ENCODE peak calls at places on chromosomes 13 and 19, in five cellular contexts. One of them, this sample, is unnamed.

GRCh38 chr13:86960876-86961275 is 710.3 kb upstream of the SLITRK5 start:
- DNase-seq in endothelial cell of umbilical vein: no peak
- DNase-seq in GM12878: no peak
- DNase-seq in HepG2: no peak
- DNase-seq in K562: no peak
- DNase-seq in this sample: no peak

GRCh38 chr19:27672309-27673047 is 1540.5 kb downstream of the UQCRFS1 start:
- DNase-seq in K562: no peak
- DNase-seq in GM12878: no peak
- DNase-seq in endothelial cell of umbilical vein: no peak
- DNase-seq in HepG2: no peak
- DNase-seq in this sample: no peak

GRCh38 chr19:3543150-3544053 is 4.4 kb downstream of the TEKTIP1 start:
- DNase-seq in HepG2: no peak
- DNase-seq in GM12878: no peak
- DNase-seq in K562: no peak
- DNase-seq in endothelial cell of umbilical vein: no peak
- DNase-seq in this sample: no peak

GRCh38 chr19:3270908-3271307 is 46.4 kb downstream of the CELF5 start:
- DNase-seq in GM12878: no peak
- DNase-seq in K562: peak
- DNase-seq in endothelial cell of umbilical vein: no peak
- DNase-seq in HepG2: peak
- DNase-seq in this sample: no peak

GRCh38 chr13:113939905-113940339 is 34.0 kb downstream of the C13orf46 start:
- DNase-seq in GM12878: no peak
- DNase-seq in HepG2: peak
- DNase-seq in K562: no peak
- DNase-seq in endothelial cell of umbilical vein: no peak
- DNase-seq in this sample: no peak

GRCh38 chr19:33460221-33460908 is 61.2 kb downstream of the PEPD start:
- DNase-seq in K562: no peak
- DNase-seq in endothelial cell of umbilical vein: no peak
- DNase-seq in HepG2: no peak
- DNase-seq in GM12878: no peak
- DNase-seq in this sample: no peak

GRCh38 chr19:33441277-33441699 is 67.8 kb downstream of the CEBPG start:
- DNase-seq in HepG2: no peak
- DNase-seq in endothelial cell of umbilical vein: no peak
- DNase-seq in K562: no peak
- DNase-seq in GM12878: no peak
- DNase-seq in this sample: no peak

GRCh38 chr19:3059653-3060052 is 2.6 kb downstream of the TLE5 start:
- DNase-seq in GM12878: no peak
- DNase-seq in endothelial cell of umbilical vein: no peak
- DNase-seq in HepG2: no peak
- DNase-seq in K562: no peak
- DNase-seq in this sample: no peak

GRCh38 chr19:53581871-53582279 is 43.9 kb downstream of the ZNF331 start:
- DNase-seq in GM12878: no peak
- DNase-seq in K562: no peak
- DNase-seq in endothelial cell of umbilical vein: no peak
- DNase-seq in HepG2: no peak
- DNase-seq in this sample: no peak

GRCh38 chr19:35673121-35673804 is 6.9 kb downstream of the UPK1A start:
- DNase-seq in endothelial cell of umbilical vein: peak
- DNase-seq in HepG2: peak
- DNase-seq in K562: peak
- DNase-seq in GM12878: no peak
- DNase-seq in this sample: no peak

GRCh38 chr13:109781384-109782065 is 4.9 kb downstream of the IRS2 start:
- DNase-seq in K562: no peak
- DNase-seq in endothelial cell of umbilical vein: no peak
- DNase-seq in HepG2: no peak
- DNase-seq in GM12878: no peak
- DNase-seq in this sample: no peak

GRCh38 chr19:17244618-17245534 is 843 bp downstream of the NR2F6 start:
- DNase-seq in GM12878: no peak
- DNase-seq in endothelial cell of umbilical vein: no peak
- DNase-seq in HepG2: no peak
- DNase-seq in K562: no peak
- DNase-seq in this sample: no peak

GRCh38 chr19:17243340-17243853 is 2.3 kb downstream of the NR2F6 start:
- DNase-seq in GM12878: no peak
- DNase-seq in K562: no peak
- DNase-seq in endothelial cell of umbilical vein: no peak
- DNase-seq in HepG2: peak
- DNase-seq in this sample: no peak

GRCh38 chr19:17243854-17244617 is 1.7 kb downstream of the NR2F6 start:
- DNase-seq in endothelial cell of umbilical vein: no peak
- DNase-seq in HepG2: peak
- DNase-seq in K562: peak
- DNase-seq in GM12878: no peak
- DNase-seq in this sample: no peak

GRCh38 chr19:17240855-17241399 is 4.8 kb downstream of the NR2F6 start:
- DNase-seq in K562: no peak
- DNase-seq in HepG2: no peak
- DNase-seq in GM12878: no peak
- DNase-seq in endothelial cell of umbilical vein: no peak
- DNase-seq in this sample: no peak

GRCh38 chr19:17242431-17243208 is 3.1 kb downstream of the NR2F6 start:
- DNase-seq in HepG2: no peak
- DNase-seq in K562: no peak
- DNase-seq in endothelial cell of umbilical vein: no peak
- DNase-seq in GM12878: no peak
- DNase-seq in this sample: no peak
- H3K9ac ChIP-seq in HepG2: peak
- H3K9ac ChIP-seq in K562: peak
- H3K9ac ChIP-seq in endothelial cell of umbilical vein: no peak
- H3K9ac ChIP-seq in GM12878: no peak
- H3K9ac ChIP-seq in this sample: no peak

DNA sequence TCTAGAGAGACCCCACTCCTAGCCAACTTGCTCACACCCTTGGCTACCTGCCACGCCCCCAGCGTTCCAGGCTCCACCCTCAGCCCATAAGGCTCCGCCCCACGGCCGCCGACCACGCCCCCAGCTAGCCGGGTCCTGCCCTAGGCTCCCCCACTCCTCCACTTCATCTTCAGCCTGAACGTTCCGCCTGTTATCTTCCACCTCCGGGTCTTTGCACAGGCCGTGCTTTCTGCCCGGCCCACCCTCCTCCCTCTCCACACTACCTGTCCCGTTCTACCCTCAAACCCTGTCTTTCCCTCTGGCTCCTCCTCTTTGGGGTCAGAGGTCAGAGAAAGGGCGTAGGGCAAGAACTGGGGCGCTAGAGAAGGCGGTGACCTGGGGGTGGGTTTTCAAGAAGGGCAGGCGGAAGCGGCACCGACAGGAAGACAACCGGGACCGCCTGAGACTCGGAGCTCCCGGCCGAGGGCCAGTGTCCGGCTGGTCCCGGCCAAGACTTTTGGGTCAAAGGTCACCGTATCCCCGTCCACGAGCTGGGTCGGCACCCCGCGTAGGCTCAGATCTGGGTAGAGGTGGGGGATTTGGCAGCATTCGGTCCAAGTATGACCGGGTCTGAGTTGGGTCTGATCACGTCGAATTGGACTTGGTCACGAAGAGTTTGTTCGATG is 2.2 kb downstream of the PDE4C start:
- DNase-seq in endothelial cell of umbilical vein: peak
- DNase-seq in GM12878: no peak
- DNase-seq in HepG2: peak
- DNase-seq in K562: peak
- DNase-seq in this sample: no peak
- TF ChIP-seq POLR2AphosphoS5 in endothelial cell of umbilical vein: no peak
- TF ChIP-seq POLR2AphosphoS5 in GM12878: no peak
- TF ChIP-seq POLR2AphosphoS5 in HepG2: peak
- TF ChIP-seq POLR2AphosphoS5 in K562: no peak
- TF ChIP-seq POLR2AphosphoS5 in this sample: no peak

DNA sequence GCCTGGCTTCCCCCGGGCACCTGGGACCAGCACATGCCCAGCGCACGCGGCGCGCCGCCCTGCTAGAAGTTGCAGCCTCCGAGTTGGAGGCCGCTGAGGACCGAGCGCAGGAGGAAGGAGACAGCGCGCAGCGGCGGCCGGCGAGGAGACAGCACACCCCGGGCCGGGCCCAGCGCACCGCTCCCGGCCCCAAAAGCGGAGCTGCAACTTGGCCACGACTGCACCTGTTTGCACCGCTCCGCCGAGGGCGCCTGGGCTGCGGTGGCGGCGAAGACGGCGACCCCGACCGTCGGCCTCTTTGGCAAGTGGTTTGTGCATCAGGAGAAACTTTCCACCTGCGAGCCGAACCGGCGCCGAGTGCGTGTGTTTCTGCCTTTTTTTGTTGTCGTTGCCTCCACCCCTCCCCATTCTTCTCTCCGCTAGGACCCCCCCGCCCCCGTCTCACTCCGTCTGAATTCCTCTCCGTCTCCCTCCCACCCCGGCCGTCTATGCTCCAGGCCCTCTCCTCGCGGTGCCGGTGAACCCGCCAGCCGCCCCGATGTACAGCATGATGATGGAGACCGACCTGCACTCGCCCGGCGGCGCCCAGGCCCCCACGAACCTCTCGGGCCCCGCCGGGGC is at the start of gene SOX1:
- DNase-seq in HepG2: no peak
- DNase-seq in GM12878: no peak
- DNase-seq in K562: no peak
- DNase-seq in endothelial cell of umbilical vein: no peak
- DNase-seq in this sample: no peak
- H3K9ac ChIP-seq in HepG2: no peak
- H3K9ac ChIP-seq in GM12878: no peak
- H3K9ac ChIP-seq in K562: no peak
- H3K9ac ChIP-seq in endothelial cell of umbilical vein: no peak
- H3K9ac ChIP-seq in this sample: no peak

GRCh38 chr13:100530645-100531044 is 57.9 kb downstream of the GGACT start:
- DNase-seq in GM12878: no peak
- DNase-seq in K562: no peak
- DNase-seq in HepG2: peak
- DNase-seq in endothelial cell of umbilical vein: no peak
- DNase-seq in this sample: no peak
- TF ChIP-seq POLR2AphosphoS5 in GM12878: no peak
- TF ChIP-seq POLR2AphosphoS5 in K562: no peak
- TF ChIP-seq POLR2AphosphoS5 in HepG2: no peak
- TF ChIP-seq POLR2AphosphoS5 in endothelial cell of umbilical vein: no peak
- TF ChIP-seq POLR2AphosphoS5 in this sample: no peak

DNA sequence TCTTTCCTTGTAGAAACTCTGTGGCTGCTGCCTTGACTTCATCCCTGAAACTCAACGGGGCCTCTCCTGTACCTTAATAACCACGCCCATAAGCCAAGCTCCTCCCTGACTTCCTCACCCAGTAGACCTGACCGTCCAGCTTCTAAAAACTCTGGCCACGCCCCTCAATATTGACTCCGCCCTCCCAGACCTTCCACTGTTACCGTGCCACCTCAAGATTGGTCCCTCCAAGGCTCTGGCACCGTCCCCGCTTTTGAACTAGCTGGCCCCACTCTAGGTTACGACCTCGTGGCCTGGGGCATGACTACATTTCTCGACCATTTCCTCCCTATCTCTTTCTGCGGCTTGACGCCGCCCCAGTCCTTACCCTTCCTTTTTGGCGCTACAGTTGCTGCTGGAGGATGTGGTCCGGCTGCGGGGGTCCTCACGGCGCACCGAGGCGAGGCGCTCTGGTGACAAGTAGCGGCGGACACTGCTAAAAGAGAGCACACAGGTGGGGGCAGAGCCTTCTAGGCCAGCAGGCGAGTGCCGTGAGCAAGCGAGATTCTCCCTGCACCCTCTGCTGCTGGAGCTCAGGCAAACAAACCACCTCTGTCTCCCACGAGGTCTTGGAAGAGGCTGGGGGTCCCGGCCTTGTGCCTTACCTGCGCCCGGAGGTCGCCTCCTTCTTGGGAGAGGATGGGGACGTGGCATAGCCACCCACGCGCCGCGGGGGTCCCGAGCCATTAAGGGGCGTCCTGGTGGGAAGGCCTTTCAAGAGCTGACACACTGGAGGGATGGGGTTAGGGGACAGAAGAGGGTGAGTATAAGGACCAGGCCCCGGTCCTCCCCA is 2.3 kb upstream of the EML2 start:
- DNase-seq in K562: peak
- DNase-seq in GM12878: peak
- DNase-seq in endothelial cell of umbilical vein: peak
- DNase-seq in HepG2: peak
- DNase-seq in this sample: no peak
- H3K9ac ChIP-seq in K562: peak
- H3K9ac ChIP-seq in GM12878: peak
- H3K9ac ChIP-seq in endothelial cell of umbilical vein: no peak
- H3K9ac ChIP-seq in HepG2: peak
- H3K9ac ChIP-seq in this sample: no peak

GRCh38 chr19:49802836-49803528 is 10.1 kb downstream of the FUZ start:
- DNase-seq in K562: no peak
- DNase-seq in endothelial cell of umbilical vein: no peak
- DNase-seq in HepG2: no peak
- DNase-seq in GM12878: no peak
- DNase-seq in this sample: no peak
- TF ChIP-seq POLR2AphosphoS5 in K562: no peak
- TF ChIP-seq POLR2AphosphoS5 in endothelial cell of umbilical vein: no peak
- TF ChIP-seq POLR2AphosphoS5 in HepG2: no peak
- TF ChIP-seq POLR2AphosphoS5 in GM12878: no peak
- TF ChIP-seq POLR2AphosphoS5 in this sample: no peak